ENCODE peak calls at places on chromosomes 16 and 17, in five cellular contexts. C is GM13976, Q is A549, L is HEK293T, T is ACHN. E is an unnamed sample.

GRCh38 chr16:78122774-78123315 is 23.4 kb downstream of the WWOX start:
- DNase-seq in C (peak), Q (peak), L (peak), T (peak), E (peak)

GRCh38 chr17:80981929-80982425 is 9.7 kb upstream of the CHMP6 start:
- DNase-seq in C (no peak), Q (no peak), L (no peak), T (no peak), E (no peak)

GRCh38 chr16:26816885-26817571 is 249.7 kb upstream of the C16orf82 start:
- DNase-seq in C (no peak), Q (peak), L (no peak), T (peak), E (peak)

GRCh38 chr16:55116165-55116894 is 185.7 kb downstream of the IRX5 start:
- DNase-seq in C (no peak), Q (no peak), L (no peak), T (peak), E (peak)

GRCh38 chr16:626787-627457 is 3.9 kb upstream of the WFIKKN1 start:
- DNase-seq in C (no peak), Q (peak), L (no peak), T (peak), E (peak)

GRCh38 chr16:31713945-31714898 is 159.4 kb upstream of the ZNF267 start:
- DNase-seq in C (peak), Q (no peak), L (peak), T (peak), E (peak)

GRCh38 chr17:79814966-79815835 is 18.3 kb upstream of the CBX8 start:
- DNase-seq in C (no peak), Q (no peak), L (no peak), T (no peak), E (no peak)

GRCh38 chr17:29124135-29124930 is 55.9 kb downstream of the MYO18A start:
- DNase-seq in C (peak), Q (peak), L (peak), T (peak), E (peak)

GRCh38 chr17:2215616-2216364 is 87.8 kb downstream of the SMG6 start:
- DNase-seq in C (peak), Q (no peak), L (peak), T (no peak), E (no peak)

GRCh38 chr17:19928299-19928698 is 49.3 kb downstream of the AKAP10 start:
- DNase-seq in C (no peak), Q (no peak), L (no peak), T (no peak), E (no peak)

GRCh38 chr16:87278191-87279093 is 38.8 kb downstream of the C16orf95 start:
- DNase-seq in C (peak), Q (peak), L (peak), T (peak), E (peak)

GRCh38 chr17:7281074-7281952 is at the start of gene SLC2A4:
- DNase-seq in C (peak), Q (peak), L (peak), T (peak), E (peak)

GRCh38 chr16:4093495-4094137 is 22.6 kb downstream of the ADCY9 start:
- DNase-seq in C (no peak), Q (no peak), L (no peak), T (no peak), E (no peak)

GRCh38 chr17:29140051-29140582 is 40.1 kb downstream of the MYO18A start:
- DNase-seq in C (peak), Q (no peak), L (peak), T (peak), E (peak)

GRCh38 chr16:75206749-75207451 is at the start of gene CTRB2:
- DNase-seq in C (peak), Q (no peak), L (no peak), T (no peak), E (no peak)

GRCh38 chr17:43444223-43445008 is 39.4 kb upstream of the DHX8 start:
- DNase-seq in C (no peak), Q (no peak), L (no peak), T (no peak), E (no peak)

GRCh38 chr17:76076765-76077581 is 2.0 kb upstream of the ZACN start:
- DNase-seq in C (peak), Q (no peak), L (no peak), T (no peak), E (no peak)

GRCh38 chr17:10775058-10775457 is 28.8 kb downstream of the TMEM238L start:
- DNase-seq in C (no peak), Q (no peak), L (no peak), T (no peak), E (no peak)

GRCh38 chr16:71499775-71500364 is 10.7 kb upstream of the ZNF19 start:
- DNase-seq in C (peak), Q (peak), L (peak), T (peak), E (peak)

GRCh38 chr16:89623511-89624232 is 10.2 kb downstream of the DPEP1 start:
- DNase-seq in C (no peak), Q (no peak), L (no peak), T (no peak), E (no peak)

E was measured in Caki2.